ENCODE peak calls at places on chromosomes 5 and 9, in six cellular contexts. A is left ventricle myocardium inferior, O is thoracic aorta, L is gastrocnemius medialis, Y is heart left ventricle, I is sigmoid colon. U is an unnamed sample.

GRCh38 chr5:128965011-128965637 is at the start of gene SLC27A6:
- DNase-seq in A (peak; percentile 46), O (no peak), L (no peak), Y (peak; percentile 54), I (peak; percentile 61), U (no peak)

GRCh38 chr5:86917117-86917579 is 299.4 kb downstream of the COX7C start:
- DNase-seq in A (no peak), O (no peak), L (no peak), Y (no peak), I (no peak), U (no peak)

GRCh38 chr5:175493726-175494125 is 15.4 kb downstream of the SFXN1 start:
- DNase-seq in A (no peak), O (no peak), L (no peak), Y (no peak), I (no peak), U (no peak)

GRCh38 chr5:34804913-34805312 is 34.1 kb upstream of the TTC23L start:
- DNase-seq in A (no peak), O (no peak), L (no peak), Y (no peak), I (no peak), U (no peak)

GRCh38 chr9:98260635-98261034 is 5.2 kb upstream of the TBC1D2 start:
- DNase-seq in A (no peak), O (no peak), L (no peak), Y (no peak), I (no peak), U (no peak)

GRCh38 chr5:2610986-2611385 is 140.5 kb downstream of the IRX2 start:
- DNase-seq in A (no peak), O (no peak), L (no peak), Y (no peak), I (no peak), U (no peak)

GRCh38 chr5:139246394-139246793 is 47.1 kb upstream of the MATR3 start:
- DNase-seq in A (no peak), O (no peak), L (no peak), Y (no peak), I (no peak), U (peak; percentile 1)

GRCh38 chr5:175698401-175699115 is 40.7 kb downstream of the HRH2 start:
- DNase-seq in A (no peak), O (no peak), L (no peak), Y (no peak), I (peak; percentile 57), U (no peak)

GRCh38 chr5:143896981-143897380 is 85.0 kb downstream of the HMHB1 start:
- DNase-seq in A (no peak), O (no peak), L (no peak), Y (no peak), I (no peak), U (no peak)

GRCh38 chr9:136410500-136411287 is at the start of the genes ENTR1 and PMPCA:
- DNase-seq in A (peak; percentile 93), O (peak; percentile 74), L (peak; percentile 87), Y (peak; percentile 95), I (peak; percentile 96), U (peak; percentile 89)

GRCh38 chr5:90983748-90984147 is 399.4 kb downstream of the ARRDC3 start:
- DNase-seq in A (no peak), O (no peak), L (no peak), Y (no peak), I (no peak), U (no peak)

GRCh38 chr9:24497671-24498070 is 48.0 kb downstream of the IZUMO3 start:
- DNase-seq in A (no peak), O (no peak), L (no peak), Y (no peak), I (no peak), U (no peak)

GRCh38 chr5:143557061-143557818 is 153.8 kb upstream of the NR3C1 start:
- DNase-seq in A (no peak), O (no peak), L (no peak), Y (no peak), I (no peak), U (no peak)

GRCh38 chr9:134936021-134936761 is 18.5 kb upstream of the FCN1 start:
- DNase-seq in A (no peak), O (no peak), L (no peak), Y (no peak), I (no peak), U (no peak)

GRCh38 chr5:54719384-54720306 is 202.1 kb downstream of the SNX18 start:
- DNase-seq in A (peak; percentile 59), O (peak; percentile 55), L (no peak), Y (peak; percentile 74), I (no peak), U (no peak)

GRCh38 chr5:178839319-178839704 is 20.4 kb upstream of the ZNF354B start:
- DNase-seq in A (peak; percentile 52), O (no peak), L (no peak), Y (peak; percentile 70), I (no peak), U (peak; percentile 26)

GRCh38 chr5:171630047-171630669 is 155.5 kb upstream of the SMIM23 start:
- DNase-seq in A (peak; percentile 63), O (no peak), L (no peak), Y (peak; percentile 76), I (peak; percentile 59), U (no peak)
- TF ChIP-seq CTCF in A (peak; percentile 69), O (peak; percentile 31), L (no peak), Y (peak; percentile 21), I (no peak), U (no peak)

GRCh38 chr5:14849516-14850294 is 21.9 kb downstream of the ANKH start:
- DNase-seq in A (no peak), O (no peak), L (no peak), Y (no peak), I (no peak), U (no peak)

GRCh38 chr5:14851597-14851996 is 20.0 kb downstream of the ANKH start:
- DNase-seq in A (no peak), O (no peak), L (no peak), Y (no peak), I (no peak), U (no peak)

GRCh38 chr5:14851999-14852526 is 19.5 kb downstream of the ANKH start:
- DNase-seq in A (no peak), O (no peak), L (no peak), Y (no peak), I (no peak), U (no peak)

GRCh38 chr5:14851067-14851422 is 20.5 kb downstream of the ANKH start:
- DNase-seq in A (no peak), O (no peak), L (no peak), Y (no peak), I (no peak), U (no peak)

GRCh38 chr5:14850419-14851066 is 21.0 kb downstream of the ANKH start:
- DNase-seq in A (no peak), O (no peak), L (no peak), Y (no peak), I (no peak), U (no peak)
- H3K27ac ChIP-seq in A (no peak overlapping the region), O (no peak overlapping the region), L (peak overlapping the region; percentile 82), Y (peak overlapping the region; percentile 7), I (no peak overlapping the region), U (no peak overlapping the region)

DNA sequence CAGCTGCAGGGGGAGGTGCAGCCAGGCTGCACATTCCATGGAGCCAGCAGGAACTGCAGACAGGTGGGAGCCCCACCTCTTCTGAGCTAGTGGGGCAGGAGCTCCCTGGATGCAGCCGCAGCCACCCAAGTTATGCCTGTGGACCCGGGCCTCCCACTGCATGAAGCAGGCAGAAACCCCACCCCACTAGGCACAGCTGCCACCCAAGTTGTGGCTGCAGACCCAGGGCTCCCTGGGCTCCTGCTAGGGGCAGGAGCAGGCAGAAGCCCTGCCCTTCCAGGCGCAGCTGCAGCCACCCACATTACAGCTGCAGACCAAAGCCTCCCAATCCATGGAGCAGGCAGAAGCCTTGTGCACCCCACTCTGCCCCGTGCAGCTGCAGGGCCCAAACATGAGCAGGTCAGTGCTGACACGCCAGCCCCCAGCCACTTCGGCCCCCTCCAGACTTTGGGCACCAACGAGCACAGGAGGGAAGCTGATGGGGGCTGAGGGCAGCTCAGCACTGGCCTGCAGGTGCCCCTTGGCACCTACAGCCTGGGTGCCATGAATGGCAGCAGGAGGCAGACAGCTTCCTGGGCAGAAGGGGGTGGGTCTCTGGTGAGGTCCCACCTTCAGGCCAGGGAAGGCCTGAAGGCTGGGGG is 106.9 kb downstream of the C9orf50 start:
- DNase-seq in A (no peak), O (no peak), L (no peak), Y (no peak), I (no peak), U (no peak)
- H3K9me3 ChIP-seq in A (peaks cover 33% of the 10 kb centered on the region), O (peaks cover 35% of the 10 kb centered on the region), L (no peaks in the 10 kb centered on the region), Y (peaks cover 25% of the 10 kb centered on the region), I (peaks cover 7% of the 10 kb centered on the region), U (peaks cover 31% of the 10 kb centered on the region)

GRCh38 chr5:59923465-59923864 is 29.9 kb upstream of the PDE4D start:
- DNase-seq in A (no peak), O (no peak), L (no peak), Y (no peak), I (no peak), U (no peak)
- TF ChIP-seq CTCF in A (peak; percentile 17), O (no peak), L (no peak), Y (no peak), I (no peak), U (no peak)

DNA sequence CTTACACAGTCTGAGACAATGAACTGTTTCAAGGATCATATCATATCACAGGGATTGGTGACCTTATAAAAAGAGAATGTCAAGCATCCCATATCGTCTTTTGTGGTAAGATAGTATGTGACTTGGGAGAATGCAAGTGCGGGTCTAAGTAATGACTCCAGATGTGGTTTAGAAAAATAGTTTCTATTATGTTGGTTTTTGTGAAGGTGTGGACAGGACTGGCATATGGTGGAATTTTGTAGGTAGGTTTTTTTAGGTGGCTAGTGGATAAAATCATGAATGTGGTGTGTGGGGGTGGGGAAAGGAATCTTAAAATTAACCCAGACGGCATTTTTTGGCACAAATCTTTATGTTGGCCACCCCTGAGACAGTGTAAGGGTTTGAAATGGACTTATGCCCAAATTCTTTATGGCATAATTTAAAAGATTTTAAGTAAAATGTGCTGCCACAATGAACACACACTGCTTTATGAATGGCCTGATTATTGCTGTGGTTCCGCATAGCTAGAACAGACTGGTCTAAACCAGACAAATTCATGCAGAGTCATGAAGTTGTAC is 204.7 kb upstream of the HAPLN1 start:
- DNase-seq in A (no peak), O (no peak), L (no peak), Y (no peak), I (no peak), U (no peak)
- H3K27ac ChIP-seq in A (no peak overlapping the region), O (no peak overlapping the region), L (no peak overlapping the region), Y (peak overlapping the region; percentile 48), I (no peak overlapping the region), U (no peak overlapping the region)

GRCh38 chr5:44797723-44798122 is 11.0 kb upstream of the MRPS30 start:
- DNase-seq in A (no peak), O (no peak), L (no peak), Y (no peak), I (no peak), U (no peak)
- H3K9me3 ChIP-seq in A (peaks cover 37% of the 10 kb centered on the region), O (peaks cover 8% of the 10 kb centered on the region), L (no peaks in the 10 kb centered on the region), Y (peaks cover 15% of the 10 kb centered on the region), I (no peaks in the 10 kb centered on the region), U (peaks cover 20% of the 10 kb centered on the region)